ENCODE peak calls at places on chromosomes 12 and 14, in nine cellular contexts. J, X, Z, H, D, T, L, O and A are unnamed samples.

GRCh38 chr12:99984271-99985128 is at the start of gene ANKS1B:
- DNase-seq in J (peak), X (peak), Z (peak), H (no peak), D (no peak), T (peak), L (no peak), O (peak), A (peak)

GRCh38 chr12:78038986-78039385 is 208.3 kb downstream of the NAV3 start:
- DNase-seq in J (peak), X (no peak), Z (no peak), H (no peak), D (no peak), T (no peak), L (no peak), O (no peak), A (no peak)

GRCh38 chr12:11922361-11922760 is 148.4 kb upstream of the BCL2L14 start:
- DNase-seq in J (no peak), X (no peak), Z (no peak), H (no peak), D (peak), T (no peak), L (no peak), O (no peak), A (no peak)

GRCh38 chr14:95043314-95043713 is 114.0 kb downstream of the DICER1 start:
- DNase-seq in J (no peak), X (peak), Z (peak), H (no peak), D (no peak), T (no peak), L (no peak), O (no peak), A (no peak)

GRCh38 chr12:3559601-3560294 is 68.7 kb downstream of the PRMT8 start:
- DNase-seq in J (no peak), X (no peak), Z (no peak), H (no peak), D (no peak), T (no peak), L (no peak), O (no peak), A (no peak)

GRCh38 chr14:80017796-80018195 is 193.5 kb downstream of the DIO2 start:
- DNase-seq in J (no peak), X (no peak), Z (no peak), H (no peak), D (no peak), T (no peak), L (no peak), O (no peak), A (no peak)

GRCh38 chr12:6141048-6141447 is 16.6 kb upstream of the VWF start:
- DNase-seq in J (peak), X (no peak), Z (peak), H (no peak), D (peak), T (no peak), L (no peak), O (no peak), A (peak)

GRCh38 chr12:131766382-131767107 is 55.7 kb downstream of the SFSWAP start:
- DNase-seq in J (no peak), X (no peak), Z (no peak), H (no peak), D (no peak), T (no peak), L (no peak), O (no peak), A (no peak)

GRCh38 chr12:5589055-5589454 is 157.1 kb downstream of the NTF3 start:
- DNase-seq in J (no peak), X (no peak), Z (no peak), H (no peak), D (no peak), T (no peak), L (no peak), O (no peak), A (no peak)

GRCh38 chr14:64823305-64823985 is 56.3 kb downstream of the SPTB start:
- DNase-seq in J (peak), X (peak), Z (peak), H (peak), D (peak), T (peak), L (peak), O (peak), A (peak)

GRCh38 chr14:52043690-52044089 is 25.2 kb downstream of the NID2 start:
- DNase-seq in J (peak), X (peak), Z (no peak), H (no peak), D (peak), T (peak), L (no peak), O (no peak), A (peak)

GRCh38 chr12:46372852-46373302 is 304 bp upstream of the SLC38A2 start:
- DNase-seq in J (no peak), X (no peak), Z (no peak), H (no peak), D (no peak), T (no peak), L (no peak), O (no peak), A (no peak)

GRCh38 chr12:46374286-46374685 is 1.7 kb upstream of the SLC38A2 start:
- DNase-seq in J (no peak), X (no peak), Z (no peak), H (no peak), D (no peak), T (no peak), L (no peak), O (no peak), A (no peak)

GRCh38 chr12:46374711-46375110 is 2.1 kb upstream of the SLC38A2 start:
- DNase-seq in J (no peak), X (no peak), Z (no peak), H (no peak), D (no peak), T (no peak), L (no peak), O (no peak), A (no peak)

GRCh38 chr12:46372131-46372851 is at the start of gene SLC38A2:
- DNase-seq in J (peak), X (peak), Z (peak), H (peak), D (peak), T (peak), L (peak), O (peak), A (peak)

DNA sequence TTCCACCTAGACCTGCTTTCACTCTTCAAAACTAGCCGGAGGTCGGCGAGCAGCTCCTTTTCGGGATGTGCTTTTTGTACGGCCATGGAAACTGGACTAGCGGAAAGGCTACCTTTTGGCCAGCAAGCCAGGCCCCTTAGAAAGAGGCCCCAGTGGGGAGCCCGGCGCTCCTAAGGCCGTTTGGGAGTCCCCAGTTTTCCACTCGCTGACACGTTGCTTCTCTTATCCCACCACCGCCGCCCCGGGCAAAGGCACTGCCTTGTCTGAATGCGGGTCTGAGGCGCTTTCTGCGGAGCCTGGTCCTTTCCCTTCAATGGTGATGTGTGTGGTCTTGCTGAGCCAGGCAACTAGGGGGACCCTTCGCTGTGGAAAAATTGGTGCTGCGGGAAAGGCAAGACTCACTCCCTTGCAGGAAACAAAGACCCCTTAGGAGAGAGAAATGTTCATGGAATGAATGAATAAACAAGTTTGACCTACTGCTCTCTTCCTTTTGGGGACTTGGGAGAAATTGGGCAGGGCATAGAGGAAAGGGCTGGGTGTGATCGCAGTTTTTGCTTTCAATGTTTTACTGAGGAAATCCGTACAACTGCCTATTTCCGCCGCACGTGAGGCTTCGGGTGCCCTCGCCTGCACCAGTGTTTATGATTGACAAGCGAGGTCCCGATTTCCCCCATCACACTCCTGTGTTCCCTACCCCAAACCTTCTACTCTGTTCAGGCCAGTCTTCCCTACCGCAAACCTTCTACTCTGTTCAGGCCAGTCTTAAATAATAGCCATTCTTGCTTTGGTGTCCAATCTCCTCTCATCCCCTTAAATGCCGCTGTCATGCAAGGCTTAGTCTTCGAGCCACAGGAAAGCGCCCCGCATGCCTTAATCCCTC is 970 bp upstream of the SLC38A2 start:
- DNase-seq in J (peak), X (peak), Z (peak), H (peak), D (peak), T (peak), L (no peak), O (peak), A (peak)
- TF ChIP-seq CTCF in J (peak), X (no peak), Z (peak), H (no peak), D (no peak), T (no peak), L (no peak), O (peak), A (no peak)

GRCh38 chr14:99744199-99744872 is 48.9 kb upstream of the EML1 start:
- DNase-seq in J (peak), X (no peak), Z (no peak), H (no peak), D (no peak), T (no peak), L (no peak), O (no peak), A (peak)
- TF ChIP-seq CTCF in J (peak), X (no peak), Z (no peak), H (no peak), D (no peak), T (peak), L (no peak), O (no peak), A (no peak)

DNA sequence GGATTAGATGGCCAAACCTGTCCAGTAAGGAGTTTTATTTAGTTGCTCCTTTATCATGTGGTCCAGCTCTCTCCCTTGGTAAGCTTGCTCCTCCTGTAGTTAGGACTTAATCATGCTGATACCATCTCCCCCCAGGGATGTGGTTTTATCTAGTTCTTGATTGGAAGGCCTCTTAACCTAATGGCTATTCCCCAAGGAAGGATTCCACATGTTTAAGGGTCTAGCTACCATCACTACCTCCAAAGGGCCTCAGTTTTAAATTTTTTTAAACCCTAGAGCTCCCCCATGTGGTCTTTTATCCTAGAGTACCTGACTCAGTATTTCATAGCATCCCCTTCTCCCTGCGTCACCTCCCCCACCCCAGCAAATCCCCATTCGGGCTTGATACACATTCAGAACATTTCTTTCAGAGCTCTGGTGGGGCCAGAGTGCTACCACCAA is 22.5 kb downstream of the MAP3K12 start:
- DNase-seq in J (no peak), X (no peak), Z (no peak), H (no peak), D (peak), T (peak), L (no peak), O (no peak), A (no peak)
- TF ChIP-seq CTCF in J (peak), X (no peak), Z (no peak), H (no peak), D (peak), T (peak), L (peak), O (peak), A (peak)

GRCh38 chr12:88037770-88038169 is 8.6 kb upstream of the C12orf50 start:
- DNase-seq in J (no peak), X (no peak), Z (no peak), H (no peak), D (no peak), T (no peak), L (no peak), O (no peak), A (no peak)
- TF ChIP-seq CTCF in J (no peak), X (no peak), Z (no peak), H (no peak), D (no peak), T (no peak), L (no peak), O (no peak), A (no peak)